ENCODE peak calls at places on chromosomes 12 and 14, in seven cellular contexts. U is NCI-H748 treated with DMSO at 0.1 percent for 48 hours, Q is psoas muscle, I is coronary artery, X is EL, P is dorsolateral prefrontal cortex, O is Panc1. N is an unnamed sample.

GRCh38 chr12:66107451-66107915 is 23.1 kb downstream of the LLPH start:
- DNase-seq in U (peak), Q (peak), I (no peak), X (peak), P (no peak), O (peak), N (peak)

GRCh38 chr12:126910570-126910969 is 1356.4 kb upstream of the TMEM132C start:
- DNase-seq in U (no peak), Q (no peak), I (no peak), X (no peak), P (no peak), O (no peak), N (no peak)

GRCh38 chr14:66842911-66843572 is 335.1 kb downstream of the GPHN start:
- DNase-seq in U (no peak), Q (no peak), I (no peak), X (no peak), P (no peak), O (no peak), N (no peak)

GRCh38 chr12:73612571-73612970 is 925.1 kb upstream of the ATXN7L3B start:
- DNase-seq in U (no peak), Q (no peak), I (no peak), X (no peak), P (no peak), O (no peak), N (no peak)

GRCh38 chr12:94172973-94173372 is 24.6 kb downstream of the PLXNC1 start:
- DNase-seq in U (no peak), Q (no peak), I (no peak), X (peak), P (no peak), O (no peak), N (peak)

GRCh38 chr14:52103416-52103815 is 34.6 kb upstream of the NID2 start:
- DNase-seq in U (no peak), Q (no peak), I (no peak), X (no peak), P (no peak), O (no peak), N (no peak)

GRCh38 chr14:36467332-36467731 is 52.7 kb downstream of the NKX2-1 start:
- DNase-seq in U (no peak), Q (no peak), I (no peak), X (no peak), P (no peak), O (no peak), N (no peak)

GRCh38 chr14:99217556-99217955 is 54.4 kb downstream of the BCL11B start:
- DNase-seq in U (no peak), Q (no peak), I (no peak), X (no peak), P (no peak), O (no peak), N (no peak)

GRCh38 chr14:93987815-93988476 is 9.2 kb upstream of the CCDC197 start:
- DNase-seq in U (no peak), Q (peak), I (no peak), X (no peak), P (no peak), O (no peak), N (no peak)

GRCh38 chr12:120662879-120663278 is 22.5 kb downstream of the CABP1 start:
- DNase-seq in U (no peak), Q (no peak), I (no peak), X (no peak), P (no peak), O (no peak), N (no peak)

GRCh38 chr14:77889971-77890442 is 90.1 kb downstream of the ADCK1 start:
- DNase-seq in U (no peak), Q (no peak), I (no peak), X (peak), P (no peak), O (no peak), N (peak)

GRCh38 chr14:33709711-33710110 is 241.2 kb downstream of the EGLN3 start:
- DNase-seq in U (no peak), Q (no peak), I (no peak), X (no peak), P (no peak), O (no peak), N (no peak)

GRCh38 chr12:93786669-93787397 is 109.7 kb downstream of the CRADD start:
- DNase-seq in U (no peak), Q (no peak), I (no peak), X (peak), P (no peak), O (no peak), N (no peak)

GRCh38 chr14:100078997-100079561 is 13.9 kb downstream of the EVL start:
- DNase-seq in U (no peak), Q (no peak), I (no peak), X (peak), P (no peak), O (no peak), N (no peak)

GRCh38 chr12:93050026-93050747 is 121.1 kb upstream of the EEA1 start:
- DNase-seq in U (no peak), Q (no peak), I (no peak), X (peak), P (no peak), O (no peak), N (no peak)

GRCh38 chr12:64912501-64912900 is 88.1 kb downstream of the TBC1D30 start:
- DNase-seq in U (no peak), Q (peak), I (no peak), X (no peak), P (no peak), O (no peak), N (no peak)

GRCh38 chr12:2894961-2895360 is 4.3 kb downstream of the TULP3 start:
- DNase-seq in U (no peak), Q (no peak), I (no peak), X (peak), P (no peak), O (no peak), N (no peak)

GRCh38 chr12:188910-189621 is 24.9 kb downstream of the SLC6A12 start:
- DNase-seq in U (peak), Q (peak), I (no peak), X (peak), P (peak), O (no peak), N (peak)

GRCh38 chr14:65229431-65230286 is 127.3 kb upstream of the MAX start:
- DNase-seq in U (peak), Q (peak), I (no peak), X (peak), P (peak), O (no peak), N (no peak)

GRCh38 chr12:75641031-75641780 is 129.8 kb upstream of the KRR1 start:
- DNase-seq in U (no peak), Q (no peak), I (no peak), X (peak), P (no peak), O (no peak), N (peak)

GRCh38 chr12:62767506-62767905 is 167.4 kb downstream of the PPM1H start:
- DNase-seq in U (no peak), Q (no peak), I (no peak), X (peak), P (no peak), O (no peak), N (peak)

GRCh38 chr12:104823985-104824441 is 134.1 kb downstream of the SLC41A2 start:
- DNase-seq in U (no peak), Q (peak), I (no peak), X (no peak), P (no peak), O (no peak), N (no peak)

GRCh38 chr12:401235-402126 is at the start of gene CCDC77:
- DNase-seq in U (no peak), Q (peak), I (peak), X (peak), P (peak), O (peak), N (peak)

GRCh38 chr14:35776823-35777222 is 32.3 kb downstream of the RALGAPA1 start:
- DNase-seq in U (no peak), Q (no peak), I (no peak), X (no peak), P (no peak), O (no peak), N (no peak)

GRCh38 chr12:129185855-129186254 is 332.6 kb downstream of the GLT1D1 start:
- DNase-seq in U (no peak), Q (no peak), I (no peak), X (no peak), P (no peak), O (no peak), N (no peak)

GRCh38 chr14:104851896-104852663 is 13.0 kb upstream of the CEP170B start:
- DNase-seq in U (no peak), Q (no peak), I (no peak), X (no peak), P (no peak), O (no peak), N (no peak)

GRCh38 chr12:12653922-12654321 is 42.1 kb downstream of the GPR19 start:
- DNase-seq in U (no peak), Q (no peak), I (no peak), X (no peak), P (no peak), O (no peak), N (no peak)

GRCh38 chr14:73269729-73270651 is 32.7 kb downstream of the PAPLN start:
- DNase-seq in U (no peak), Q (peak), I (peak), X (peak), P (no peak), O (no peak), N (no peak)

GRCh38 chr12:70989232-70989631 is 68.7 kb upstream of the PTPRR start:
- DNase-seq in U (no peak), Q (no peak), I (no peak), X (no peak), P (no peak), O (no peak), N (no peak)

GRCh38 chr14:64704145-64704742 is at the start of gene PLEKHG3:
- DNase-seq in U (peak), Q (peak), I (peak), X (peak), P (peak), O (no peak), N (peak)

GRCh38 chr12:27462851-27463250 is 16.3 kb downstream of the SMCO2 start:
- DNase-seq in U (no peak), Q (no peak), I (no peak), X (no peak), P (no peak), O (no peak), N (no peak)

GRCh38 chr14:91373591-91374245 is 43.9 kb downstream of the CCDC88C start:
- DNase-seq in U (no peak), Q (no peak), I (no peak), X (no peak), P (no peak), O (no peak), N (no peak)

GRCh38 chr12:32139064-32139421 is 32.4 kb downstream of the BICD1 start:
- DNase-seq in U (no peak), Q (no peak), I (no peak), X (peak), P (no peak), O (no peak), N (no peak)

GRCh38 chr12:22333751-22334695 is 484 bp downstream of the ST8SIA1 start:
- DNase-seq in U (no peak), Q (peak), I (no peak), X (no peak), P (no peak), O (no peak), N (no peak)

GRCh38 chr12:80241576-80242273 is 142.4 kb downstream of the OTOGL start:
- DNase-seq in U (no peak), Q (no peak), I (no peak), X (peak), P (no peak), O (no peak), N (peak)

GRCh38 chr14:85565862-85566296 is 35.9 kb downstream of the FLRT2 start:
- DNase-seq in U (no peak), Q (no peak), I (no peak), X (peak), P (no peak), O (no peak), N (peak)

GRCh38 chr12:24424376-24424775 is 474.9 kb upstream of the SOX5 start:
- DNase-seq in U (no peak), Q (no peak), I (no peak), X (no peak), P (no peak), O (no peak), N (no peak)

N was measured in NCI-H226.